ENCODE peak calls at places on chromosomes 2 and 18, in five cellular contexts. One of them, this sample, is unnamed.

GRCh38 chr18:1976484-1976883 is 594.8 kb downstream of the METTL4 start:
- DNase-seq in kidney: no peak
- DNase-seq in heart right ventricle: peak; percentile 6
- DNase-seq in neural progenitor cell: no peak
- DNase-seq in GM23338: no peak
- DNase-seq in this sample: no peak

GRCh38 chr2:119723784-119724467 is 35.8 kb upstream of the PTPN4 start:
- DNase-seq in kidney: no peak
- DNase-seq in heart right ventricle: no peak
- DNase-seq in GM23338: no peak
- DNase-seq in neural progenitor cell: no peak
- DNase-seq in this sample: no peak

GRCh38 chr2:16652296-16653082 is 13.1 kb downstream of the CYRIA start:
- DNase-seq in GM23338: no peak
- DNase-seq in kidney: no peak
- DNase-seq in heart right ventricle: peak; percentile 48
- DNase-seq in neural progenitor cell: no peak
- DNase-seq in this sample: no peak

GRCh38 chr2:96907405-96908041 is 37.6 kb upstream of the SEMA4C start:
- DNase-seq in GM23338: peak; percentile 65
- DNase-seq in neural progenitor cell: peak; percentile 91
- DNase-seq in kidney: peak; percentile 94
- DNase-seq in heart right ventricle: peak; percentile 90
- DNase-seq in this sample: no peak

GRCh38 chr18:1018211-1018651 is 113.6 kb downstream of the ADCYAP1 start:
- DNase-seq in heart right ventricle: no peak
- DNase-seq in neural progenitor cell: peak; percentile 67
- DNase-seq in kidney: no peak
- DNase-seq in GM23338: no peak
- DNase-seq in this sample: no peak

GRCh38 chr2:100938031-100939026 is 63.8 kb upstream of the RPL31 start:
- DNase-seq in GM23338: no peak
- DNase-seq in heart right ventricle: no peak
- DNase-seq in kidney: no peak
- DNase-seq in neural progenitor cell: no peak
- DNase-seq in this sample: no peak

GRCh38 chr18:12318334-12318697 is 10.3 kb downstream of the TUBB6 start:
- DNase-seq in neural progenitor cell: no peak
- DNase-seq in heart right ventricle: no peak
- DNase-seq in kidney: no peak
- DNase-seq in GM23338: no peak
- DNase-seq in this sample: no peak

GRCh38 chr2:154391051-154391450 is 307.4 kb upstream of the KCNJ3 start:
- DNase-seq in heart right ventricle: no peak
- DNase-seq in GM23338: no peak
- DNase-seq in kidney: no peak
- DNase-seq in neural progenitor cell: no peak
- DNase-seq in this sample: no peak

GRCh38 chr2:158211516-158211915 is 109.8 kb downstream of the UPP2 start:
- DNase-seq in kidney: no peak
- DNase-seq in GM23338: no peak
- DNase-seq in neural progenitor cell: no peak
- DNase-seq in heart right ventricle: no peak
- DNase-seq in this sample: peak; percentile 15

GRCh38 chr2:233093721-233094120 is 33.6 kb downstream of the INPP5D start:
- DNase-seq in heart right ventricle: no peak
- DNase-seq in kidney: peak; percentile 33
- DNase-seq in neural progenitor cell: no peak
- DNase-seq in GM23338: no peak
- DNase-seq in this sample: no peak

GRCh38 chr18:78430171-78430857 is 549.3 kb upstream of the SALL3 start:
- DNase-seq in heart right ventricle: no peak
- DNase-seq in neural progenitor cell: no peak
- DNase-seq in kidney: no peak
- DNase-seq in GM23338: no peak
- DNase-seq in this sample: no peak

GRCh38 chr2:239640210-239640609 is 239.4 kb upstream of the HDAC4 start:
- DNase-seq in kidney: no peak
- DNase-seq in GM23338: no peak
- DNase-seq in neural progenitor cell: no peak
- DNase-seq in heart right ventricle: no peak
- DNase-seq in this sample: no peak

GRCh38 chr2:184620367-184620766 is 22.0 kb downstream of the ZNF804A start:
- DNase-seq in neural progenitor cell: no peak
- DNase-seq in kidney: no peak
- DNase-seq in heart right ventricle: no peak
- DNase-seq in GM23338: no peak
- DNase-seq in this sample: no peak

GRCh38 chr2:86221066-86221684 is 21.9 kb downstream of the MRPL35 start:
- DNase-seq in kidney: no peak
- DNase-seq in neural progenitor cell: peak; percentile 79
- DNase-seq in heart right ventricle: peak; percentile 61
- DNase-seq in GM23338: peak; percentile 80
- DNase-seq in this sample: peak; percentile 42

GRCh38 chr18:13606589-13607254 is 119.6 kb downstream of the FAM210A start:
- DNase-seq in heart right ventricle: no peak
- DNase-seq in neural progenitor cell: no peak
- DNase-seq in kidney: no peak
- DNase-seq in GM23338: no peak
- DNase-seq in this sample: no peak

GRCh38 chr18:63307555-63308200 is 11.9 kb downstream of the BCL2 start:
- DNase-seq in GM23338: no peak
- DNase-seq in kidney: no peak
- DNase-seq in neural progenitor cell: peak; percentile 28
- DNase-seq in heart right ventricle: peak; percentile 16
- DNase-seq in this sample: no peak

GRCh38 chr18:71293322-71293721 is 1004.5 kb downstream of the SOCS6 start:
- DNase-seq in heart right ventricle: no peak
- DNase-seq in GM23338: no peak
- DNase-seq in kidney: no peak
- DNase-seq in neural progenitor cell: no peak
- DNase-seq in this sample: no peak

GRCh38 chr18:58045265-58046086 is 1.4 kb downstream of the NEDD4L start:
- DNase-seq in kidney: peak; percentile 87
- DNase-seq in neural progenitor cell: peak; percentile 67
- DNase-seq in GM23338: peak; percentile 78
- DNase-seq in heart right ventricle: peak; percentile 8
- DNase-seq in this sample: peak; percentile 82

GRCh38 chr2:80102026-80102425 is 202.5 kb downstream of the LRRTM1 start:
- DNase-seq in kidney: no peak
- DNase-seq in neural progenitor cell: no peak
- DNase-seq in GM23338: no peak
- DNase-seq in heart right ventricle: no peak
- DNase-seq in this sample: peak; percentile 11

GRCh38 chr2:20484034-20484617 is 37.3 kb downstream of the RHOB start:
- DNase-seq in kidney: no peak
- DNase-seq in heart right ventricle: no peak
- DNase-seq in GM23338: no peak
- DNase-seq in neural progenitor cell: no peak
- DNase-seq in this sample: no peak

GRCh38 chr2:42792087-42792582 is 248 bp downstream of the HAAO start:
- DNase-seq in heart right ventricle: no peak
- DNase-seq in neural progenitor cell: no peak
- DNase-seq in GM23338: no peak
- DNase-seq in kidney: no peak
- DNase-seq in this sample: no peak

GRCh38 chr2:238286987-238287386 is 1.4 kb downstream of the PER2 start:
- DNase-seq in heart right ventricle: no peak
- DNase-seq in kidney: peak; percentile 36
- DNase-seq in GM23338: no peak
- DNase-seq in neural progenitor cell: no peak
- DNase-seq in this sample: no peak

GRCh38 chr2:120910956-120911951 is 175.6 kb downstream of the GLI2 start:
- DNase-seq in heart right ventricle: no peak
- DNase-seq in neural progenitor cell: no peak
- DNase-seq in kidney: peak; percentile 32
- DNase-seq in GM23338: no peak
- DNase-seq in this sample: no peak

GRCh38 chr18:12361770-12362378 is 15.2 kb downstream of the AFG3L2 start:
- DNase-seq in heart right ventricle: peak; percentile 77
- DNase-seq in GM23338: no peak
- DNase-seq in kidney: no peak
- DNase-seq in neural progenitor cell: no peak
- DNase-seq in this sample: no peak

GRCh38 chr2:54720563-54720962 is 2.9 kb upstream of the EML6 start:
- DNase-seq in neural progenitor cell: no peak
- DNase-seq in heart right ventricle: no peak
- DNase-seq in GM23338: no peak
- DNase-seq in kidney: no peak
- DNase-seq in this sample: no peak

GRCh38 chr2:236338495-236339184 is 74.4 kb upstream of the ASB18 start:
- DNase-seq in heart right ventricle: peak; percentile 68
- DNase-seq in GM23338: peak; percentile 57
- DNase-seq in kidney: peak; percentile 46
- DNase-seq in neural progenitor cell: peak; percentile 53
- DNase-seq in this sample: no peak

GRCh38 chr2:48423376-48423775 is 106.6 kb upstream of the STON1 start:
- DNase-seq in neural progenitor cell: no peak
- DNase-seq in heart right ventricle: no peak
- DNase-seq in GM23338: no peak
- DNase-seq in kidney: no peak
- DNase-seq in this sample: peak; percentile 91

GRCh38 chr18:36314754-36315153 is 17.2 kb downstream of the FHOD3 start:
- DNase-seq in GM23338: no peak
- DNase-seq in kidney: no peak
- DNase-seq in neural progenitor cell: no peak
- DNase-seq in heart right ventricle: no peak
- DNase-seq in this sample: peak; percentile 78

GRCh38 chr2:36330456-36331395 is 24.9 kb upstream of the CRIM1 start:
- DNase-seq in heart right ventricle: no peak
- DNase-seq in GM23338: no peak
- DNase-seq in neural progenitor cell: no peak
- DNase-seq in kidney: no peak
- DNase-seq in this sample: peak; percentile 62

GRCh38 chr2:64963719-64964118 is 25.5 kb upstream of the SLC1A4 start:
- DNase-seq in neural progenitor cell: no peak
- DNase-seq in heart right ventricle: no peak
- DNase-seq in kidney: no peak
- DNase-seq in GM23338: no peak
- DNase-seq in this sample: no peak
- TF ChIP-seq CTCF in neural progenitor cell: no peak
- TF ChIP-seq CTCF in heart right ventricle: no peak
- TF ChIP-seq CTCF in kidney: no peak
- TF ChIP-seq CTCF in GM23338: peak; percentile 16
- TF ChIP-seq CTCF in this sample: peak; percentile 5

GRCh38 chr2:60957643-60958042 is 59.9 kb upstream of the PEX13 start:
- DNase-seq in kidney: no peak
- DNase-seq in neural progenitor cell: no peak
- DNase-seq in GM23338: no peak
- DNase-seq in heart right ventricle: no peak
- DNase-seq in this sample: peak; percentile 64

GRCh38 chr2:60959501-60959900 is 58.0 kb upstream of the PEX13 start:
- DNase-seq in heart right ventricle: no peak
- DNase-seq in GM23338: no peak
- DNase-seq in kidney: no peak
- DNase-seq in neural progenitor cell: no peak
- DNase-seq in this sample: no peak

GRCh38 chr2:60957224-60957623 is 60.3 kb upstream of the PEX13 start:
- DNase-seq in GM23338: no peak
- DNase-seq in neural progenitor cell: peak; percentile 13
- DNase-seq in kidney: no peak
- DNase-seq in heart right ventricle: no peak
- DNase-seq in this sample: no peak

GRCh38 chr2:60958800-60959199 is 58.7 kb upstream of the PEX13 start:
- DNase-seq in GM23338: no peak
- DNase-seq in heart right ventricle: no peak
- DNase-seq in kidney: no peak
- DNase-seq in neural progenitor cell: no peak
- DNase-seq in this sample: peak; percentile 98

DNA sequence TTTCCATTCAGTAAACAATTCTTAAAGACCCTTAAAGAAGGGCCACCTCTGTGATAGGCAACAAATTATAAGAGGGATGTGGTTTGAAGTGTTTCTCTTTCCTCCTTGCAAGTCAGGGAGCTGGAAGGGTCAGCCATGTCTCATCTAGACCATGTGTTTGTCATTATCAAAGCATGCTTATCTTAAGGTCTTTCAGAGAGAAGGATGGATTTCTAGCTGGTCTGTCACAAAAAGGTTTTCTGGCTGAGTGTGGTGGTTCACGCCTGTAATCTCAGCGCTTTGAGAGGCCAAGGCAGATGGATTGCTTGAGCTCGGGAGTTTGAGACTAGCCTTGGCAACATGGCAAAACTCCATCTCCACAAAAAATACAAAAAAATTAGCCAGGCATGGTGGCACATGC is 59.2 kb upstream of the PEX13 start:
- DNase-seq in GM23338: no peak
- DNase-seq in kidney: no peak
- DNase-seq in heart right ventricle: no peak
- DNase-seq in neural progenitor cell: no peak
- DNase-seq in this sample: no peak
- H3K27ac ChIP-seq in GM23338: no peak overlapping the region
- H3K27ac ChIP-seq in kidney: no peak overlapping the region
- H3K27ac ChIP-seq in heart right ventricle: no peak overlapping the region
- H3K27ac ChIP-seq in neural progenitor cell: no peak overlapping the region
- H3K27ac ChIP-seq in this sample: peak overlapping the region; percentile 94

DNA sequence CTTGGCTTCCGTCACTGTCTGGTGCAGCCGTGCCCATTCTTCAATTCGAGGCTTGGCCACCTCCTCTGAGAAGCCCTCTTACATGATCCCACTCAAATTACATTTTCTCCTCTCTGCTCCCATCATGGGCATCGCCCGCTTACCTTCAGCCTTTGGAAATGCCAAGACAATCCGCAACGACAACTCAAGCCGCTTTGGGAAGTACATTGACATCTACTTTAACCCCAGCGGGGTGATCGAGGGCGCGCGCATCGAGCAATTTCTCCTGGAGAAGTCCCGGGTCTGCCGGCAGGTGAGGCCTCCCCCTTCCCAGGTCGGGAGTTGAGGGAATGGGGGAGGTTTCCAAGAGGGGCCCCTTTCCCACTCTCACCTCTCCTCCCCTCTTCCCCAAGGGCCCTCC is 38.3 kb downstream of the MYO7B start:
- DNase-seq in heart right ventricle: no peak
- DNase-seq in neural progenitor cell: no peak
- DNase-seq in GM23338: no peak
- DNase-seq in kidney: peak; percentile 60
- DNase-seq in this sample: no peak
- H3K4me1 ChIP-seq in heart right ventricle: peaks cover 38% of the 10 kb centered on the region
- H3K4me1 ChIP-seq in neural progenitor cell: no peaks in the 10 kb centered on the region
- H3K4me1 ChIP-seq in GM23338: no peaks in the 10 kb centered on the region
- H3K4me1 ChIP-seq in kidney: no peaks in the 10 kb centered on the region
- H3K4me1 ChIP-seq in this sample: peaks cover 5% of the 10 kb centered on the region

GRCh38 chr2:223599646-223600009 is 2.5 kb downstream of the SCG2 start:
- DNase-seq in kidney: no peak
- DNase-seq in GM23338: no peak
- DNase-seq in neural progenitor cell: no peak
- DNase-seq in heart right ventricle: no peak
- DNase-seq in this sample: no peak

GRCh38 chr2:223604231-223604630 is 2.1 kb upstream of the SCG2 start:
- DNase-seq in neural progenitor cell: no peak
- DNase-seq in kidney: no peak
- DNase-seq in GM23338: no peak
- DNase-seq in heart right ventricle: no peak
- DNase-seq in this sample: no peak

GRCh38 chr2:223600056-223600455 is 2.1 kb downstream of the SCG2 start:
- DNase-seq in GM23338: no peak
- DNase-seq in neural progenitor cell: no peak
- DNase-seq in kidney: no peak
- DNase-seq in heart right ventricle: no peak
- DNase-seq in this sample: no peak

GRCh38 chr2:223602972-223603371 is 811 bp upstream of the SCG2 start:
- DNase-seq in GM23338: no peak
- DNase-seq in neural progenitor cell: no peak
- DNase-seq in heart right ventricle: no peak
- DNase-seq in kidney: no peak
- DNase-seq in this sample: no peak

GRCh38 chr2:223601932-223602676 is at the start of gene SCG2:
- DNase-seq in neural progenitor cell: peak; percentile 85
- DNase-seq in GM23338: peak; percentile 90
- DNase-seq in heart right ventricle: peak; percentile 61
- DNase-seq in kidney: peak; percentile 91
- DNase-seq in this sample: peak; percentile 65
- TF ChIP-seq CTCF in neural progenitor cell: no peak
- TF ChIP-seq CTCF in GM23338: no peak
- TF ChIP-seq CTCF in heart right ventricle: no peak
- TF ChIP-seq CTCF in kidney: peak; percentile 13
- TF ChIP-seq CTCF in this sample: peak; percentile 35

This sample was measured in foreskin keratinocyte.